ENCODE peak calls at places on chromosome 13, in seven cellular contexts. M is heart right ventricle, F is A673, K is skeletal muscle cell, O is aorta, C is brain microvascular endothelial cell, Y is transverse colon. G is an unnamed sample.

GRCh38 chr13:82206241-82206640 is 1676.0 kb downstream of the SLITRK1 start:
- DNase-seq in M (no peak), F (no peak), K (no peak), O (no peak), C (no peak), Y (no peak), G (no peak)

GRCh38 chr13:68540244-68540643 is 1310.1 kb upstream of the PCDH9 start:
- DNase-seq in M (no peak), F (no peak), K (no peak), O (no peak), C (no peak), Y (no peak), G (no peak)

GRCh38 chr13:99153219-99153618 is 47.4 kb upstream of the UBAC2 start:
- DNase-seq in M (no peak), F (no peak), K (peak; percentile 7), O (no peak), C (no peak), Y (no peak), G (peak; percentile 16)

GRCh38 chr13:51806571-51806970 is 2.6 kb upstream of the DHRS12 start:
- DNase-seq in M (no peak), F (peak; percentile 33), K (no peak), O (no peak), C (peak; percentile 28), Y (no peak), G (no peak)

GRCh38 chr13:59492030-59492636 is 671.6 kb downstream of the DIAPH3 start:
- DNase-seq in M (no peak), F (no peak), K (no peak), O (no peak), C (peak; percentile 35), Y (no peak), G (no peak)

GRCh38 chr13:34867590-34867989 is 74.5 kb upstream of the NBEA start:
- DNase-seq in M (no peak), F (peak; percentile 17), K (peak; percentile 13), O (no peak), C (peak; percentile 40), Y (no peak), G (peak; percentile 57)

GRCh38 chr13:39159393-39159792 is 121.1 kb downstream of the NHLRC3 start:
- DNase-seq in M (no peak), F (peak; percentile 71), K (no peak), O (no peak), C (no peak), Y (no peak), G (no peak)

GRCh38 chr13:64934569-64935362 is 2295.4 kb downstream of the PCDH9 start:
- DNase-seq in M (no peak), F (no peak), K (no peak), O (no peak), C (no peak), Y (no peak), G (no peak)

GRCh38 chr13:33206945-33207615 is 78.5 kb downstream of the STARD13 start:
- DNase-seq in M (no peak), F (no peak), K (no peak), O (no peak), C (no peak), Y (no peak), G (no peak)

GRCh38 chr13:105773887-105774538 is 761.4 kb downstream of the EFNB2 start:
- DNase-seq in M (no peak), F (peak; percentile 40), K (no peak), O (no peak), C (peak; percentile 70), Y (no peak), G (peak; percentile 62)

GRCh38 chr13:41054212-41054877 is 7.0 kb upstream of the WBP4 start:
- DNase-seq in M (no peak), F (peak; percentile 77), K (no peak), O (no peak), C (peak; percentile 38), Y (peak; percentile 42), G (peak; percentile 38)

GRCh38 chr13:73061478-73062275 is 2.9 kb downstream of the KLF5 start:
- DNase-seq in M (no peak), F (no peak), K (no peak), O (no peak), C (no peak), Y (no peak), G (no peak)

GRCh38 chr13:73064991-73065390 is 6.2 kb downstream of the KLF5 start:
- DNase-seq in M (no peak), F (no peak), K (no peak), O (no peak), C (no peak), Y (no peak), G (no peak)

GRCh38 chr13:73065665-73066350 is 7.0 kb downstream of the KLF5 start:
- DNase-seq in M (no peak), F (no peak), K (no peak), O (no peak), C (no peak), Y (peak; percentile 49), G (no peak)

GRCh38 chr13:73062368-73062767 is 3.6 kb downstream of the KLF5 start:
- DNase-seq in M (no peak), F (no peak), K (no peak), O (no peak), C (no peak), Y (no peak), G (no peak)

DNA sequence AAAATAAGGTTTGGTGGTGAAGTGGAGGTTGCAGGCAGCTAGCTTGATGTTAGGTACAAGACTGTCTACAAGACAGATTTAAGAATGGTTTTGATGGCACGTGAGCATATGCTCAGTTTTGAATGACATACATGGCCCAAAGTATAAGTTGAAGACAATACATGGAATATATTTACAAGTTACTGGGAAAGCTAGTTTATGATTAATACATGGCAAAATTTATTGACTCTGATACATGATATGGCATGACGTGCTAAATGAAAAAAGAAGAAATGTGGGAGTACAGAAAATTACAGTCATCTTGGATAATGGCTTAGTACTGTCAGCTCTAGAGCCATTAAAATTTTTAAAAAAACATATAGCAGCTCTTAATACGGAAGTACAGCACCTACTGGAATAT is 4.4 kb downstream of the KLF5 start:
- DNase-seq in M (no peak), F (no peak), K (no peak), O (no peak), C (no peak), Y (no peak), G (no peak)
- H3K4me3 ChIP-seq in M (no peak overlapping the region), F (no peak overlapping the region), K (no peak overlapping the region), O (no peak overlapping the region), C (no peak overlapping the region), Y (peak overlapping the region; percentile 78), G (no peak overlapping the region)

GRCh38 chr13:44373247-44373600 is 400 bp upstream of the SERP2 start:
- DNase-seq in M (no peak), F (no peak), K (no peak), O (no peak), C (no peak), Y (no peak), G (no peak)

GRCh38 chr13:44371421-44371820 is 2.2 kb upstream of the SERP2 start:
- DNase-seq in M (no peak), F (no peak), K (no peak), O (no peak), C (no peak), Y (no peak), G (no peak)

GRCh38 chr13:44378277-44378676 is 4.7 kb downstream of the SERP2 start:
- DNase-seq in M (no peak), F (no peak), K (no peak), O (no peak), C (no peak), Y (no peak), G (no peak)

GRCh38 chr13:44374348-44374712 is 706 bp downstream of the SERP2 start:
- DNase-seq in M (no peak), F (no peak), K (no peak), O (no peak), C (no peak), Y (no peak), G (no peak)

GRCh38 chr13:44373601-44374347 is at the start of gene SERP2:
- DNase-seq in M (peak; percentile 46), F (peak; percentile 2), K (no peak), O (peak; percentile 76), C (no peak), Y (no peak), G (no peak)
- H3K4me3 ChIP-seq in M (peak within 1 kb of the TSS; percentile 78), F (peak within 1 kb of the TSS; percentile 51), K (peak within 1 kb of the TSS; percentile 52), O (peak within 1 kb of the TSS; percentile 63), C (peak within 1 kb of the TSS; percentile 57), Y (peak within 1 kb of the TSS; percentile 64), G (peak within 1 kb of the TSS; percentile 47)

DNA sequence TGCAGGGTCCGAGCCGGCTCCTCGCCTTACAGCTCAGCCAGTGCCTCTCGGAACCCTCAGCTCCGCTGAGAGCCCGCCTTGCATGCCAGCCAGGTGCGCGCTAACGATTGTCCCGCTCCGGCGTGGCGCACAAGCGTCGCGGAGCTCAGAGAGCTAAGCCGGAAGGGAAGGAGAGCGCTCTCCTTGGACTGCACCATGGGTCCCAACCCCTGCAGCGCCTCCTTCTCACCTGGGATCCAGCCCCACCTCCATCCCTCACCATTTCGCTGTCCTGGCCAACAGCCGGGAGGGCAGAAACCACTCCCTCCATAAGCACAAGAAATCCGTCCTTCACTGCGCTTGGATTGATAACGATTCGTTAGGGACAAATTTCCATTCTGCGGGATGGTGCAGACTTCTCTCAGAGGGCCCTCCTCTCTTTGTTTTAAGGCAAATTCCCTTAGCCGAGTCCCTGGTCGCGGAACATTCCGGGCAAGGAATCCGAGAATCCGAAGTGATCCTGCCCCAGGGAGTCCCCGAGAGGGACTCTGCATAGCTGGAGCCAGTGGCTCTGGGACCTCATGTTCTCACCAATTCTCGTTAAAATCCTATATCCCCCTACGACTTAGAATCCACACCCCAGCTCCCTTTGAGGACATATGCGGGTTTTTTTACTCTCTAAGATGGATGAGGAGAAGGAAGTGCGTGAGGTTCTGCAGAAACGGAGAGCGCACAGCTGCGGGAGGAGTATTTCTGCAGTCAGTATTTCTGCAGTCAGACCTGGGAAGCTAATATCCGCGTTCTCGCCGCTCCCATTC is 2.8 kb downstream of the GSX1 start:
- DNase-seq in M (no peak), F (no peak), K (no peak), O (no peak), C (no peak), Y (no peak), G (no peak)
- H3K4me3 ChIP-seq in M (no peak overlapping the region), F (no peak overlapping the region), K (no peak overlapping the region), O (no peak overlapping the region), C (no peak overlapping the region), Y (no peak overlapping the region), G (no peak overlapping the region)

DNA sequence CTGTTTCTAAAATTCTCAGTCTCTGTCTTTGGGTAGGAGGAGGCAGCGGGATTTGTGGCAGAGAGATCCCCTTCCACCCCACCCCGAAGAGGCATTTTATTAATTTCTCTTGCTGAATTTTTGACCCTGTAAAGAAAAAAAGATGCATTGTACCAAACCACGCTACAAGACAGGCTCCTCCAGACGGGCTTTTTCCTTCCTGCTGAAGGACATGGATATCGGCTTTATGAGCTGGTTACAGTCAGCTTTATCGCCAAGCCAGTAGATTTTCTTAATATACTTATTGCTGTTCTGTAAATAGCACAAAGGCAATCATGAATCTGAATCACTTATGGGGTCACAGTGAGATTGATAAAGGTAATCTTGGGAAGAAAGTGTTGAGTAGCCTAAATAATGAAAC is 24.5 kb downstream of the MBNL2 start:
- DNase-seq in M (no peak), F (no peak), K (no peak), O (no peak), C (no peak), Y (no peak), G (no peak)
- H3K4me3 ChIP-seq in M (peak overlapping the region; percentile 37), F (no peak overlapping the region), K (no peak overlapping the region), O (no peak overlapping the region), C (no peak overlapping the region), Y (no peak overlapping the region), G (no peak overlapping the region)

DNA sequence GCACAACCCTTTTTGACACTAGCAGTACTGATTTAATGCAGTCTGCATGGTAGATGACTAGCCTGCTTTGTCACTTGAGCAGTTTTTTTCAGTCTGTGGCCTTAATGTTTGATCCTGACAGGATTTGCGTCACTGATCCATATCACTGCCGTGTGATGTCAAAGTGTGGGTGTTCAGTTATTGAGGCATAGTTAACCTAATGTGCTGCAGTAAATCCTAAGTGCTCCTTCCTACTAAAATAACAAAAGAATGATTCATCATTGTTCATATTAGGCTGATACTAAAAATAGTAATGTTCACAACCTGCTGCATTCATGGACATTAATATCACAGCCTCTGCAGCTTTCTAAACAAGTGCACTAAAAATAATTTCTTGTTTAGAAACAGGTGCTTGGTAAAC is 121.9 kb upstream of the MLNR start:
- DNase-seq in M (no peak), F (peak; percentile 64), K (peak; percentile 95), O (no peak), C (peak; percentile 97), Y (no peak), G (peak; percentile 59)
- H3K4me3 ChIP-seq in M (no peak overlapping the region), F (no peak overlapping the region), K (no peak overlapping the region), O (no peak overlapping the region), C (no peak overlapping the region), Y (no peak overlapping the region), G (no peak overlapping the region)

G was measured in astrocyte of the cerebellum.